ENCODE peak calls at places on chromosomes 5 and 9, in four cellular contexts. H is AG09309, U is body of pancreas, W is AG04449. V is an unnamed sample.

GRCh38 chr5:112681481-112681908 is 56.2 kb upstream of the APC start:
- DNase-seq in W (no peak), H (no peak), U (no peak), V (no peak)

GRCh38 chr5:139481580-139482049 is 943 bp downstream of the STING1 start:
- DNase-seq in U (no peak), W (no peak), H (no peak), V (no peak)

GRCh38 chr5:177429248-177430045 is 3.0 kb downstream of the GRK6 start:
- DNase-seq in H (no peak), U (no peak), W (no peak), V (no peak)

GRCh38 chr5:1555808-1556681 is 32.3 kb upstream of the LPCAT1 start:
- DNase-seq in U (no peak), W (no peak), H (no peak), V (no peak)

GRCh38 chr5:387491-388265 is 55.3 kb upstream of the EXOC3 start:
- DNase-seq in W (no peak), U (no peak), H (no peak), V (no peak)

GRCh38 chr5:15117691-15118090 is 246.1 kb upstream of the ANKH start:
- DNase-seq in U (no peak), W (no peak), H (no peak), V (peak)

GRCh38 chr5:162657076-162657475 is 589.5 kb downstream of the GABRG2 start:
- DNase-seq in W (no peak), U (no peak), H (no peak), V (no peak)

GRCh38 chr9:86022687-86023266 is 76.6 kb downstream of the GOLM1 start:
- DNase-seq in U (no peak), H (no peak), W (no peak), V (no peak)

GRCh38 chr5:125510651-125511050 is 764.2 kb upstream of the ZNF608 start:
- DNase-seq in H (no peak), U (no peak), W (no peak), V (no peak)

DNA sequence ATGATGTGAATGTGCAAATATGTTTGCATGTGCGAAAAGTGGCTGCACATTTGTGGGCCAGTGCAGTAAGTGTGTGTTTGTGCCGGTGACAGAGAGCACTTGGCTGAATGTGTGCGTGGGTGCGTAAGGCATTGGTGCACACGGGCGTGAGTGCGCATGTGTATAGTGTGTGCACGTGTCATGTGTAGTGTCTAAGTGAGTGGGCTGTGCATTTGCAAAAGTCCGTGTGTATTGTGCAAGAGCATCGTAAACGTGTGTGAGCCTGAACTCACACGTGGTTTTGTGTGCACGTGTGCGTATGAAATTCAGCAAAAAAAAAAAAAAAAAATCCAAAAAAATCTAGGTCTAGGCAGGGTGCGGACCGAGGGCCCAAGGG is 6.5 kb upstream of the EBF1 start:
- DNase-seq in W (no peak), H (no peak), U (no peak), V (no peak)
- H3K4me3 ChIP-seq in W (peak), H (peak), U (no peak), V (peak)

GRCh38 chr9:20524776-20525175 is 97.5 kb downstream of the MLLT3 start:
- DNase-seq in U (no peak), H (no peak), W (no peak), V (no peak)
- TF ChIP-seq CTCF in U (peak), H (peak), W (no peak), V (peak)

DNA sequence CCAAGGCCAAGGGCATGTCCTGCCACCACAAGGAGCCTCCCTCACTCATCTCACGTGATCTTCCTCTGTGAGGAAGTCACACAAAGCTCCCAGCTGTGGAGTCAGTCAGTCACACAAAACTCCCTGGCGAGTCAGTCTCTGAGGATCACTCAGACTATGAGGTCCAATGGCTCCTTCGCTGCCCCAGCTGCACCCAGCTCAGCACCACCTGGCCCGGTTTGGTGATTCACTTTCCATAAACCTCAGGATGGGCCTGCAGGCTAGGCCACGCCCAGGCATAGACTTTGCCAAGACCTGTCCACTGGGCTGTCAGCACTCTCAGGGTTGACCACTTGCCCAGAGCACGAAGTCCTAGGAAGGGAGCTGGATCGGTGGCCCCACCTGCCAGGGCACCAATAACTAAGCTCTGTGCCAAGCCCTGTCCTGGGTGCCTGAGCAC is 233.8 kb downstream of the HSPA4 start:
- DNase-seq in W (no peak), U (peak), H (no peak), V (peak)
- H3K4me3 ChIP-seq in W (no peak), U (no peak), H (no peak), V (no peak)

GRCh38 chr9:4798281-4798680 is 5.5 kb downstream of the RCL1 start:
- DNase-seq in W (no peak), U (no peak), H (no peak), V (no peak)
- TF ChIP-seq CTCF in W (no peak), U (no peak), H (no peak), V (no peak)

GRCh38 chr5:61423487-61424157 is 91.6 kb downstream of the ZSWIM6 start:
- DNase-seq in W (no peak), H (no peak), U (no peak), V (no peak)
- H3K4me3 ChIP-seq in W (no peak), H (no peak), U (no peak), V (no peak)

DNA sequence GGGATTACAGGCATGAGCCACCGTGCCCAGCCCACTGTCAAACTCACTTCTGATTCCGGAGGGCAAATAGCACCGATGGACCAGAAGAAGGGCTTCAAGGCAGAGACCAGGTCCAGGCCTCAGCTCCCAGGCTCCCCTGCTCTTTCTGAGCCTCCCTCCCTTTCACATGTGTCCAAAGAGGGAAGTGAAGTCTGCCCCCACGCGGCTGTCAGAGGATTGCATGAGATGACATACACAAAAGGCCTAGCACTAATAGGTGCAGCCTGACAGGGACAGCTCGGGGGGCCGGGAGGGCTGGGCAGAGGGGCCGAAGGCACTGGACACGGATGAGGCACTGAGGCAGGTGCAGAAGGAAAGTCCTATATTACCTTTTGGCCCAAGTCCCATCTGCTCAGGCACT is 16.1 kb downstream of the FBP1 start:
- DNase-seq in H (no peak), W (no peak), U (peak), V (no peak)
- TF ChIP-seq CTCF in H (peak), W (peak), U (peak), V (peak)

GRCh38 chr5:126614189-126614588 is 13.4 kb downstream of the PHAX start:
- DNase-seq in U (no peak), H (no peak), W (no peak), V (no peak)
- H3K4me3 ChIP-seq in U (no peak), H (no peak), W (no peak), V (no peak)

DNA sequence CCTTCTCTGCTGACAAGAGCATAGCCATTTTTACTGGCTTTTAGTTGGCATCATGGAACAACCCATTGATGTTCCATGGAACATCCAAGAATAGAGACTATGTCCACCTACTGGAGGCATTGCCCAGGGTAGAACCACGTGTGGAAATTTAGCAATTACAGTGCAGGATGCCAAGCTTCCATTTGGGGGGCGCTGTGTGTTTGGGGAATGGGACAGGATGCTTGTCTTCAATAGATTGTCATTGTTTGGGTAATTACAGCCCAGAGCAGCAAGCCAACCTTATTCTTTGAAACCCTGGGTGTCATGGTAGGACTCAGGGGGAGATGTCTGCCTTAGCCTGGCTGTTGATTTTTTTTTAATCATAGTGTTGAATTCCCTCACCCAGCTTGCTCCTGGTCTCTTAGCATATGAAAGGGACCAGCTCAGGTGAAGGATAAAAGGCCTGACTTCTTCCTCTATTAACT is 171.1 kb downstream of the DOCK2 start:
- DNase-seq in U (no peak), W (no peak), H (no peak), V (no peak)
- TF ChIP-seq CTCF in U (no peak), W (no peak), H (no peak), V (no peak)

GRCh38 chr9:93187574-93187973 is 3.6 kb downstream of the WNK2 start:
- DNase-seq in U (peak), H (no peak), W (no peak), V (no peak)
- H3K4me3 ChIP-seq in U (no peak), H (no peak), W (no peak), V (no peak)

DNA sequence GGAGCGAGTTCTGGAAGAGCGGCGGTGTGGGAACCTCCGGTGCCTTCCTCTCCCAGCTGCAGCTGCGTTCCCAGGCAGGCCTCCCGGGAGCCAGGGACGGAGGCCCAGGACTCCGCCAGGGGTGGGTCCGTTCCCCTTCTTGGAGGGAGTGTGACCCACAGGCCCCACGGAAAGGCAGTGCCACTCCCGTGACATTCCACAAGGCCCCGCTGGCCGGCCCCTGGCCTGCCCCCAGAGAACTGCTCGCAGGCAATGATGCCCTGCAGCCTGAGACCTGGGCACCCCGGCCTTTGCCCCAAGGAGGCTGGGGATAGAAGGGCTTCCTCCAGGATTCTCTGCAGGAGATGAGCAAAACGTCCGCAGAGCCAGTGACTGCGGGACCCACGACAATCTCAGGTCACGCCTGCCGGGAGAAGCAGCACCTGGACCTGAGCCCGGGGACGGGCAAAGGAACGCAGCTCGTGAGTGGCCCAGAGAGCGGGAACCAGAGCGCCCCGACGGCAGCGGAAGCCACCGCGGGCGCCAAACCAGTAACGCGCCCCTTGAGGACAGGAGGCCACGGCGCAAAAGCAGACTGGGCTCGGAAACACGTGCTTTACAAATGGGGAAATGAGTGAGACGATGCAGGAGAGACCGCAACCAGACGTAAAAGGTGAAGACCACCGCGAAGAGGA is 9.3 kb downstream of the OBP2B start:
- DNase-seq in W (no peak), H (no peak), U (peak), V (no peak)
- TF ChIP-seq CTCF in W (peak), H (no peak), U (peak), V (no peak)

V was measured in HFF-Myc.